ENCODE peak calls at places on chromosomes 4 and X, in ten cellular contexts. One of them, this sample, is unnamed.

GRCh38 chrX:77436682-77437081 is 10.5 kb upstream of the FGF16 start:
- DNase-seq in fibroblast of lung: no peak
- DNase-seq in astrocyte of the cerebellum: no peak
- DNase-seq in neural crest cell: no peak
- DNase-seq in PC-3: peak
- DNase-seq in glutamatergic neuron: no peak
- DNase-seq in right lobe of liver: no peak
- DNase-seq in GM13976: no peak
- DNase-seq in left ventricle myocardium inferior: no peak
- DNase-seq in astrocyte of the spinal cord: no peak
- DNase-seq in this sample: no peak

GRCh38 chr4:98027827-98028226 is 115.4 kb downstream of the STPG2 start:
- DNase-seq in PC-3: peak
- DNase-seq in GM13976: no peak
- DNase-seq in fibroblast of lung: no peak
- DNase-seq in left ventricle myocardium inferior: no peak
- DNase-seq in right lobe of liver: no peak
- DNase-seq in neural crest cell: no peak
- DNase-seq in astrocyte of the spinal cord: peak
- DNase-seq in glutamatergic neuron: no peak
- DNase-seq in astrocyte of the cerebellum: no peak
- DNase-seq in this sample: no peak

GRCh38 chr4:174318829-174319764 is 35.4 kb downstream of the CEP44 start:
- DNase-seq in PC-3: peak
- DNase-seq in astrocyte of the spinal cord: peak
- DNase-seq in left ventricle myocardium inferior: no peak
- DNase-seq in astrocyte of the cerebellum: no peak
- DNase-seq in glutamatergic neuron: no peak
- DNase-seq in right lobe of liver: no peak
- DNase-seq in fibroblast of lung: peak
- DNase-seq in neural crest cell: no peak
- DNase-seq in GM13976: peak
- DNase-seq in this sample: no peak

GRCh38 chr4:113732-114131 is 10.6 kb upstream of the ZNF718 start:
- DNase-seq in right lobe of liver: no peak
- DNase-seq in neural crest cell: no peak
- DNase-seq in left ventricle myocardium inferior: no peak
- DNase-seq in glutamatergic neuron: no peak
- DNase-seq in astrocyte of the cerebellum: no peak
- DNase-seq in GM13976: no peak
- DNase-seq in PC-3: no peak
- DNase-seq in fibroblast of lung: no peak
- DNase-seq in astrocyte of the spinal cord: no peak
- DNase-seq in this sample: no peak

GRCh38 chrX:133590703-133591505 is 175.6 kb upstream of the GPC4 start:
- DNase-seq in fibroblast of lung: peak
- DNase-seq in GM13976: no peak
- DNase-seq in astrocyte of the spinal cord: no peak
- DNase-seq in astrocyte of the cerebellum: no peak
- DNase-seq in PC-3: peak
- DNase-seq in left ventricle myocardium inferior: no peak
- DNase-seq in glutamatergic neuron: no peak
- DNase-seq in neural crest cell: no peak
- DNase-seq in right lobe of liver: no peak
- DNase-seq in this sample: no peak

GRCh38 chrX:1767026-1767425 is 152.2 kb downstream of the ASMT start:
- DNase-seq in right lobe of liver: no peak
- DNase-seq in GM13976: no peak
- DNase-seq in glutamatergic neuron: peak
- DNase-seq in fibroblast of lung: no peak
- DNase-seq in astrocyte of the spinal cord: no peak
- DNase-seq in left ventricle myocardium inferior: no peak
- DNase-seq in astrocyte of the cerebellum: no peak
- DNase-seq in neural crest cell: peak
- DNase-seq in PC-3: no peak
- DNase-seq in this sample: no peak

GRCh38 chrX:84956304-84956703 is 47.4 kb upstream of the APOOL start:
- DNase-seq in astrocyte of the cerebellum: no peak
- DNase-seq in fibroblast of lung: peak
- DNase-seq in GM13976: no peak
- DNase-seq in neural crest cell: no peak
- DNase-seq in astrocyte of the spinal cord: no peak
- DNase-seq in PC-3: no peak
- DNase-seq in right lobe of liver: no peak
- DNase-seq in glutamatergic neuron: no peak
- DNase-seq in left ventricle myocardium inferior: no peak
- DNase-seq in this sample: no peak

GRCh38 chr4:184958127-184958806 is 60.0 kb upstream of the HELT start:
- DNase-seq in fibroblast of lung: no peak
- DNase-seq in astrocyte of the spinal cord: no peak
- DNase-seq in left ventricle myocardium inferior: no peak
- DNase-seq in right lobe of liver: no peak
- DNase-seq in neural crest cell: no peak
- DNase-seq in GM13976: no peak
- DNase-seq in glutamatergic neuron: no peak
- DNase-seq in astrocyte of the cerebellum: no peak
- DNase-seq in PC-3: no peak
- DNase-seq in this sample: peak

GRCh38 chrX:3638280-3638873 is 75.1 kb downstream of the PRKX start:
- DNase-seq in glutamatergic neuron: peak
- DNase-seq in right lobe of liver: no peak
- DNase-seq in PC-3: peak
- DNase-seq in left ventricle myocardium inferior: no peak
- DNase-seq in GM13976: peak
- DNase-seq in neural crest cell: peak
- DNase-seq in fibroblast of lung: peak
- DNase-seq in astrocyte of the spinal cord: peak
- DNase-seq in astrocyte of the cerebellum: peak
- DNase-seq in this sample: peak

GRCh38 chr4:73603854-73604584 is 16.2 kb downstream of the RASSF6 start:
- DNase-seq in PC-3: no peak
- DNase-seq in right lobe of liver: no peak
- DNase-seq in left ventricle myocardium inferior: no peak
- DNase-seq in fibroblast of lung: no peak
- DNase-seq in glutamatergic neuron: no peak
- DNase-seq in GM13976: no peak
- DNase-seq in astrocyte of the cerebellum: no peak
- DNase-seq in neural crest cell: no peak
- DNase-seq in astrocyte of the spinal cord: no peak
- DNase-seq in this sample: no peak

GRCh38 chrX:53435997-53436396 is 1.8 kb upstream of the HSD17B10 start:
- DNase-seq in right lobe of liver: peak
- DNase-seq in left ventricle myocardium inferior: peak
- DNase-seq in fibroblast of lung: peak
- DNase-seq in GM13976: peak
- DNase-seq in astrocyte of the spinal cord: peak
- DNase-seq in PC-3: peak
- DNase-seq in astrocyte of the cerebellum: peak
- DNase-seq in glutamatergic neuron: peak
- DNase-seq in neural crest cell: peak
- DNase-seq in this sample: no peak

GRCh38 chrX:10755477-10756334 is 135.3 kb upstream of the MID1 start:
- DNase-seq in GM13976: no peak
- DNase-seq in glutamatergic neuron: no peak
- DNase-seq in left ventricle myocardium inferior: no peak
- DNase-seq in right lobe of liver: no peak
- DNase-seq in astrocyte of the spinal cord: peak
- DNase-seq in PC-3: no peak
- DNase-seq in neural crest cell: no peak
- DNase-seq in astrocyte of the cerebellum: peak
- DNase-seq in fibroblast of lung: peak
- DNase-seq in this sample: no peak

GRCh38 chrX:10759400-10759799 is 139.0 kb upstream of the MID1 start:
- DNase-seq in astrocyte of the spinal cord: no peak
- DNase-seq in GM13976: no peak
- DNase-seq in fibroblast of lung: no peak
- DNase-seq in neural crest cell: no peak
- DNase-seq in PC-3: no peak
- DNase-seq in astrocyte of the cerebellum: no peak
- DNase-seq in glutamatergic neuron: no peak
- DNase-seq in left ventricle myocardium inferior: no peak
- DNase-seq in right lobe of liver: no peak
- DNase-seq in this sample: no peak

GRCh38 chrX:10754445-10754844 is 134.1 kb upstream of the MID1 start:
- DNase-seq in right lobe of liver: no peak
- DNase-seq in fibroblast of lung: no peak
- DNase-seq in left ventricle myocardium inferior: no peak
- DNase-seq in astrocyte of the cerebellum: no peak
- DNase-seq in PC-3: no peak
- DNase-seq in GM13976: no peak
- DNase-seq in astrocyte of the spinal cord: no peak
- DNase-seq in neural crest cell: no peak
- DNase-seq in glutamatergic neuron: no peak
- DNase-seq in this sample: no peak

GRCh38 chrX:10761447-10761846 is 141.1 kb upstream of the MID1 start:
- DNase-seq in astrocyte of the cerebellum: no peak
- DNase-seq in glutamatergic neuron: no peak
- DNase-seq in right lobe of liver: no peak
- DNase-seq in fibroblast of lung: no peak
- DNase-seq in PC-3: no peak
- DNase-seq in astrocyte of the spinal cord: no peak
- DNase-seq in neural crest cell: no peak
- DNase-seq in GM13976: no peak
- DNase-seq in left ventricle myocardium inferior: no peak
- DNase-seq in this sample: no peak

DNA sequence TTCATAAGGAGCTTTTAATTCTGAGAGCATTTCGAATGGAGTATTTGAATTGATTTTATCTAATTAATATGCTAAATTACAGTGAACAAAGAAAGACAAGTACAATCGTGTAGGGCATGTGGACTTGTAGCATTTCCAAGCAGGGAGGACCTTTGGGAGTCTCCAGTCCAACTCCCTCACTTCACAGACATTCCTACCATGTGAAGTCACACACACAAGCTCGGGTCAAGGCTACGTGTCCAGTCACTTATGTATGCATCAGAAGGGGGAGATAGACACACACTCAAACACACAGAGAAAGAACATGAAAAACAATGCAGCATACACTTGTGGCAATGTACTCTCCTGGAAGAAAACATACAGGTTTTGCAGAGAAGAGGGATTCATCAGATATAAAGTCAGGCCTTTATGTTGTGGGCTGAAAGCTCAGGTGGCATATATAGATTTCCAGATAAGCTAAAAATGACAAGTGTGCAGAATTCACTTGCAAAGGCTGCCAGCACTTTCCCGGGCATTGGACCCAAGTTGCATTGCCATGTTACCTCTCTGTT is 136.1 kb upstream of the MID1 start:
- DNase-seq in astrocyte of the spinal cord: peak
- DNase-seq in left ventricle myocardium inferior: no peak
- DNase-seq in GM13976: no peak
- DNase-seq in fibroblast of lung: peak
- DNase-seq in neural crest cell: no peak
- DNase-seq in PC-3: peak
- DNase-seq in right lobe of liver: no peak
- DNase-seq in astrocyte of the cerebellum: peak
- DNase-seq in glutamatergic neuron: no peak
- DNase-seq in this sample: no peak
- TF ChIP-seq CTCF in astrocyte of the spinal cord: no peak
- TF ChIP-seq CTCF in left ventricle myocardium inferior: no peak
- TF ChIP-seq CTCF in GM13976: no peak
- TF ChIP-seq CTCF in fibroblast of lung: no peak
- TF ChIP-seq CTCF in neural crest cell: no peak
- TF ChIP-seq CTCF in PC-3: no peak
- TF ChIP-seq CTCF in right lobe of liver: no peak
- TF ChIP-seq CTCF in astrocyte of the cerebellum: no peak
- TF ChIP-seq CTCF in glutamatergic neuron: no peak
- TF ChIP-seq CTCF in this sample: no peak

DNA sequence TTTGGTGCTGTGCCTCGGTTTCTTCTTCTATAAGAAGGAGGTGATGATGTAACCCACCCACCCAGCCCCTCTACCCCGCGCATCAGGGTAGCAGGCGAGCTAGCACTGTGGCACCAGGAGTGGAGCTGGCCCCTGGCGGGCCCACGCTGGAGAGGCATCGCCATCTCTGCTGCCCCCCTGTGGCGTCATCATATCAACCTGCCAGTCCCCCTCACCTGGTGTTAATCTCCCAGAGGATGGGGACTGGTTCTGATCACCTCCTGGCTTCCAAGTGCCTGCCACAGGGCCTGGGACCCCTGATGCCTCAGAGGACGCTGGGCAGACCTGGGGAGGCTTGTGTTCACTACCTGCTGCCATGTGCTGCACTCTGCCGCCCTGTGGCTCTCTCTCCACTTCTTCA is 6.3 kb upstream of the SORCS2 start:
- DNase-seq in PC-3: no peak
- DNase-seq in neural crest cell: no peak
- DNase-seq in right lobe of liver: no peak
- DNase-seq in astrocyte of the cerebellum: no peak
- DNase-seq in astrocyte of the spinal cord: no peak
- DNase-seq in fibroblast of lung: no peak
- DNase-seq in GM13976: peak
- DNase-seq in glutamatergic neuron: peak
- DNase-seq in left ventricle myocardium inferior: no peak
- DNase-seq in this sample: peak
- TF ChIP-seq CTCF in PC-3: peak
- TF ChIP-seq CTCF in neural crest cell: peak
- TF ChIP-seq CTCF in right lobe of liver: peak
- TF ChIP-seq CTCF in astrocyte of the cerebellum: peak
- TF ChIP-seq CTCF in astrocyte of the spinal cord: no peak
- TF ChIP-seq CTCF in fibroblast of lung: peak
- TF ChIP-seq CTCF in GM13976: peak
- TF ChIP-seq CTCF in glutamatergic neuron: peak
- TF ChIP-seq CTCF in left ventricle myocardium inferior: peak
- TF ChIP-seq CTCF in this sample: peak

GRCh38 chrX:36859231-36859630 is 148.9 kb upstream of the FAM47C start:
- DNase-seq in right lobe of liver: no peak
- DNase-seq in glutamatergic neuron: no peak
- DNase-seq in astrocyte of the spinal cord: no peak
- DNase-seq in astrocyte of the cerebellum: no peak
- DNase-seq in fibroblast of lung: no peak
- DNase-seq in neural crest cell: no peak
- DNase-seq in GM13976: no peak
- DNase-seq in PC-3: no peak
- DNase-seq in left ventricle myocardium inferior: no peak
- DNase-seq in this sample: no peak

GRCh38 chrX:36856849-36857248 is 151.3 kb upstream of the FAM47C start:
- DNase-seq in astrocyte of the cerebellum: no peak
- DNase-seq in GM13976: no peak
- DNase-seq in astrocyte of the spinal cord: peak
- DNase-seq in right lobe of liver: no peak
- DNase-seq in left ventricle myocardium inferior: no peak
- DNase-seq in glutamatergic neuron: no peak
- DNase-seq in neural crest cell: no peak
- DNase-seq in PC-3: peak
- DNase-seq in fibroblast of lung: peak
- DNase-seq in this sample: no peak
- TF ChIP-seq CTCF in astrocyte of the cerebellum: no peak
- TF ChIP-seq CTCF in GM13976: no peak
- TF ChIP-seq CTCF in astrocyte of the spinal cord: no peak
- TF ChIP-seq CTCF in right lobe of liver: no peak
- TF ChIP-seq CTCF in left ventricle myocardium inferior: no peak
- TF ChIP-seq CTCF in glutamatergic neuron: no peak
- TF ChIP-seq CTCF in neural crest cell: peak
- TF ChIP-seq CTCF in PC-3: peak
- TF ChIP-seq CTCF in fibroblast of lung: no peak
- TF ChIP-seq CTCF in this sample: no peak

DNA sequence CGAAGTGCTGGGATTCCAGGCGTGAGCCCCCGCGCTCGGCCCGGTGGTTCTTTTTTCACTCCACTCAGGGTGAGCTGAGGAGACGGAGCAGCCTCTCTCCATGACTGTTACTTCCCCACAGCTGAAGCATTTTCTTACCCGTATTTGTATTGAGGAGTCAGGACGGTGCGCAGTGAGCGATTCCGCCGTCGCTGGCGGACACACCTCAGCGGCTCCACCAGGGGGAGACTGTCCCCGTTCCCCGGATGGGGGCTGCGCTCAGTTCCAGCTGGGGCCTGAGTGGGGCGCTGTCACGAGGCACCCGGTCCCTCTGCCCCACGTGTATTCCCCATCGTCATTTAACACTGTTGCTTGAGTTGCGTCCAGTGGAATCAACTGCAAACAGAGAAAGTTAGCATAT is 844.0 kb upstream of the FRG1 start:
- DNase-seq in glutamatergic neuron: no peak
- DNase-seq in GM13976: no peak
- DNase-seq in left ventricle myocardium inferior: no peak
- DNase-seq in right lobe of liver: no peak
- DNase-seq in PC-3: no peak
- DNase-seq in neural crest cell: no peak
- DNase-seq in astrocyte of the spinal cord: no peak
- DNase-seq in fibroblast of lung: no peak
- DNase-seq in astrocyte of the cerebellum: no peak
- DNase-seq in this sample: no peak
- TF ChIP-seq CTCF in glutamatergic neuron: peak
- TF ChIP-seq CTCF in GM13976: no peak
- TF ChIP-seq CTCF in left ventricle myocardium inferior: no peak
- TF ChIP-seq CTCF in right lobe of liver: no peak
- TF ChIP-seq CTCF in PC-3: peak
- TF ChIP-seq CTCF in neural crest cell: no peak
- TF ChIP-seq CTCF in astrocyte of the spinal cord: no peak
- TF ChIP-seq CTCF in fibroblast of lung: no peak
- TF ChIP-seq CTCF in astrocyte of the cerebellum: no peak
- TF ChIP-seq CTCF in this sample: no peak

This sample was measured in D721Med.